ENCODE peak calls at places on chromosomes 6 and 20, in ten cellular contexts. D is cardiac septum; F is left cardiac atrium; W is activated naive CD8-positive, alpha-beta T cell treated with anti-CD3 and anti-CD28 coated beads, Interleukin-2, amount 50 U/mL, for 24 hours; A is NCI-H1105; Q is NCI-H1092 treated with DMSO at 0.1 percent for 48 hours; V is GM13977; H is fibroblast of gingiva; T is NCI-H2171 treated with DMSO at 0.1 percent for 48 hours; M is amniotic stem cell. X is an unnamed sample.

GRCh38 chr6:152206072-152206818 is 398.8 kb downstream of the ESR1 start:
- DNase-seq in F (peak; percentile 27), A (no peak), D (no peak), Q (no peak), V (no peak), M (no peak), T (no peak), W (peak; percentile 56), H (no peak), X (no peak)

GRCh38 chr6:142900467-142900961 is 44.5 kb downstream of the HIVEP2 start:
- DNase-seq in M (no peak), F (no peak), A (no peak), Q (no peak), W (no peak), H (no peak), D (no peak), T (no peak), V (no peak), X (no peak)

GRCh38 chr20:40010483-40010882 is 678.6 kb downstream of the MAFB start:
- DNase-seq in H (peak; percentile 50), F (no peak), W (no peak), D (no peak), M (no peak), V (no peak), T (no peak), A (no peak), Q (no peak), X (no peak)

GRCh38 chr6:104218132-104218531 is 641.6 kb downstream of the HACE1 start:
- DNase-seq in F (no peak), H (no peak), D (no peak), W (no peak), M (no peak), V (no peak), Q (no peak), A (no peak), T (no peak), X (no peak)

GRCh38 chr6:159726196-159726917 is 949 bp upstream of the WTAP start:
- DNase-seq in H (no peak), M (no peak), D (no peak), Q (no peak), A (peak; percentile 84), W (no peak), T (peak; percentile 87), F (no peak), V (no peak), X (no peak)

GRCh38 chr6:40586369-40586768 is 795 bp downstream of the LRFN2 start:
- DNase-seq in Q (peak; percentile 47), M (no peak), T (peak; percentile 37), D (no peak), H (no peak), V (no peak), A (no peak), F (no peak), W (no peak), X (no peak)

GRCh38 chr6:56400273-56400672 is 152.9 kb upstream of the COL21A1 start:
- DNase-seq in W (no peak), Q (no peak), A (no peak), V (no peak), F (no peak), T (no peak), D (no peak), M (no peak), H (no peak), X (no peak)

GRCh38 chr20:48523191-48523757 is 304.5 kb downstream of the PREX1 start:
- DNase-seq in D (no peak), V (peak; percentile 71), H (peak; percentile 44), A (no peak), F (no peak), Q (no peak), T (no peak), W (no peak), M (no peak), X (no peak)

GRCh38 chr20:40945754-40946451 is 82.7 kb upstream of the TOP1 start:
- DNase-seq in A (peak; percentile 37), D (no peak), V (peak; percentile 36), W (no peak), Q (peak; percentile 51), M (no peak), H (peak; percentile 71), T (no peak), F (peak; percentile 72), X (no peak)

GRCh38 chr6:138293428-138293827 is 75.1 kb upstream of the PBOV1 start:
- DNase-seq in F (no peak), V (no peak), A (no peak), W (no peak), M (no peak), D (no peak), T (no peak), H (peak; percentile 89), Q (no peak), X (no peak)

GRCh38 chr6:34447915-34448314 is 18.0 kb upstream of the PACSIN1 start:
- DNase-seq in W (no peak), F (no peak), D (no peak), H (no peak), A (no peak), M (no peak), Q (no peak), T (no peak), V (no peak), X (no peak)

GRCh38 chr6:32413427-32414047 is 6.6 kb upstream of the BTNL2 start:
- DNase-seq in H (peak; percentile 60), W (peak; percentile 89), M (peak; percentile 37), A (peak; percentile 57), F (peak; percentile 75), V (peak; percentile 73), T (peak; percentile 70), D (peak; percentile 90), Q (peak; percentile 41), X (peak; percentile 66)

GRCh38 chr20:17287503-17287902 is 60.7 kb downstream of the PCSK2 start:
- DNase-seq in V (no peak), W (no peak), Q (no peak), T (no peak), F (no peak), D (no peak), M (no peak), H (no peak), A (no peak), X (no peak)

GRCh38 chr20:48986899-48987298 is 59.2 kb upstream of the CSE1L start:
- DNase-seq in D (no peak), Q (no peak), V (no peak), T (no peak), M (no peak), A (peak; percentile 45), H (no peak), W (no peak), F (no peak), X (no peak)

GRCh38 chr6:4102687-4103244 is 23.8 kb upstream of the FAM217A start:
- DNase-seq in M (no peak), T (peak; percentile 93), W (no peak), F (no peak), Q (no peak), A (peak; percentile 58), D (no peak), V (no peak), H (no peak), X (no peak)

GRCh38 chr20:1472556-1473243 is 6.1 kb upstream of the NSFL1C start:
- DNase-seq in W (no peak), F (no peak), T (no peak), A (no peak), V (no peak), H (no peak), M (no peak), D (no peak), Q (no peak), X (no peak)

GRCh38 chr6:3687847-3688246 is 63.7 kb downstream of the PXDC1 start:
- DNase-seq in Q (no peak), D (no peak), M (no peak), W (no peak), H (no peak), A (peak; percentile 7), T (peak; percentile 17), V (no peak), F (no peak), X (no peak)